ENCODE peak calls at places on chromosome 15, in six cellular contexts. Y is CD8-positive, alpha-beta memory T cell; B is body of pancreas; C is right lobe of liver; D is cardiac fibroblast; E is cardiac muscle cell. W is an unnamed sample.

GRCh38 chr15:63291507-63291906 is 14.1 kb downstream of the APH1B start:
- DNase-seq in B (no peak), C (no peak), D (peak; percentile 81), E (no peak), Y (no peak), W (no peak)

GRCh38 chr15:99130765-99131440 is 26.0 kb downstream of the SYNM start:
- DNase-seq in Y (no peak), B (no peak), E (no peak), C (no peak), D (no peak), W (no peak)

GRCh38 chr15:64828985-64829384 is 3.5 kb upstream of the PIF1 start:
- DNase-seq in D (no peak), Y (no peak), B (no peak), E (no peak), C (no peak), W (no peak)

GRCh38 chr15:77659350-77660321 is 26.9 kb upstream of the LINGO1 start:
- DNase-seq in B (peak; percentile 85), E (peak; percentile 81), D (peak; percentile 63), Y (no peak), C (no peak), W (peak; percentile 66)

GRCh38 chr15:20346082-20346805 is 195.4 kb downstream of the GOLGA6L6 start:
- DNase-seq in Y (no peak), D (no peak), E (no peak), C (no peak), B (peak; percentile 5), W (peak; percentile 42)

GRCh38 chr15:38696120-38696727 is 131.6 kb upstream of the RASGRP1 start:
- DNase-seq in B (no peak), Y (peak; percentile 52), E (no peak), C (no peak), D (no peak), W (no peak)

GRCh38 chr15:65998486-65998885 is 129.2 kb downstream of the RAB11A start:
- DNase-seq in B (no peak), C (no peak), E (no peak), Y (no peak), D (no peak), W (no peak)

GRCh38 chr15:52183562-52184173 is 7.5 kb downstream of the GNB5 start:
- DNase-seq in C (no peak), Y (no peak), E (peak; percentile 61), B (peak; percentile 59), D (peak; percentile 54), W (peak; percentile 44)

GRCh38 chr15:34588046-34588674 is 4.7 kb upstream of the GOLGA8B start:
- DNase-seq in Y (peak; percentile 31), D (peak; percentile 85), E (peak; percentile 71), B (peak; percentile 79), C (no peak), W (peak; percentile 52)

GRCh38 chr15:85412956-85413854 is 32.8 kb downstream of the AKAP13 start:
- DNase-seq in Y (peak; percentile 53), C (peak; percentile 64), D (peak; percentile 74), E (no peak), B (peak; percentile 54), W (peak; percentile 48)
- H3K4me3 ChIP-seq in Y (peak overlapping the region; percentile 11), C (no peak overlapping the region), D (no peak overlapping the region), E (no peak overlapping the region), B (no peak overlapping the region), W (no peak overlapping the region)

DNA sequence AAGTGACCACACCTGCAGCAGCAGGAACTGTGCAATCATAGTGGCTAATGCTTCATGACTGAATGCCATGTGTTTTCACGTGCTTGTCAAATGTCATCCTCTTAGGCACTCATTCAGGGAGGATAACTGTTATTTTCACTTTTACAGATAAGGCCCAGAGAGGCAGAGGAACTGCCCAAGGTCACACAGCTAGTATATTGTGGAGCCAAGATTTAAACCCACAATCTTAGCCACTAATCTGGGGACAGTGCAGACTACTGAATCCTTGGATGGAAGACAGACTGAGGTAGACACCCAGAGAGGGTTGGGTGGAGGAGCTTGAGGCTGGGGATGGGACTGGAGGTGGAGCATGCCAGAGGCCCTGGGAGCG is 9.8 kb upstream of the CLK3 start:
- DNase-seq in Y (no peak), C (no peak), B (no peak), E (no peak), D (no peak), W (no peak)
- H3K4me3 ChIP-seq in Y (no peak overlapping the region), C (no peak overlapping the region), B (no peak overlapping the region), E (no peak overlapping the region), D (no peak overlapping the region), W (no peak overlapping the region)

GRCh38 chr15:67531379-67532059 is 10.6 kb downstream of the C15orf61 start:
- DNase-seq in D (peak; percentile 23), C (no peak), Y (no peak), E (no peak), B (no peak), W (no peak)
- H3K4me3 ChIP-seq in D (no peak overlapping the region), C (no peak overlapping the region), Y (no peak overlapping the region), E (no peak overlapping the region), B (no peak overlapping the region), W (no peak overlapping the region)

GRCh38 chr15:23686466-23687142 is 501 bp downstream of the NDN start:
- DNase-seq in D (peak; percentile 3), C (no peak), Y (no peak), E (peak; percentile 18), B (peak; percentile 7), W (no peak)
- H3K4me3 ChIP-seq in D (peak overlapping the region; percentile 48), C (peak overlapping the region; percentile 20), Y (no peak overlapping the region), E (peak overlapping the region; percentile 59), B (no peak overlapping the region), W (no peak overlapping the region)

DNA sequence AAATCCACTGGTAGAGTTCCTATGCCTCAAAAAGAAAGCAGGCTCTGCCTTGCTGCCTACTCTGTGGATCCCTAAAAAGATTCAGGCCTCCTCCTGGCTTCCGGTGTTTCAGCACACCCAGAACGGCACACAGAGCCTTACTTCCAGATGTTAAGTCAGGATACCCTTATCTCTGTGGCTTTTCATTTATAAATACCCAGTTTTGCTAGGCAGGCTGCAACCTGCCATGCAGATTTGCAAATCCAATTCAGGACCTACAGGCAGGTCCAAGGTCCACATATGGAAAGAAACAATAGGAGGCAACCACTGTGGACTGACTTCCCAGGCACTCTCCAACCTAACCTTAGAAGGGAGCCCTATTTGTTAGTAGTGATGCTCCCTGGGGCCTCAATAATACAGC is 30.7 kb downstream of the EFL1 start:
- DNase-seq in B (no peak), Y (no peak), E (no peak), C (no peak), D (no peak), W (peak; percentile 5)
- H3K4me3 ChIP-seq in B (no peak overlapping the region), Y (no peak overlapping the region), E (no peak overlapping the region), C (no peak overlapping the region), D (no peak overlapping the region), W (no peak overlapping the region)

W was measured in Caco-2.